ENCODE peak calls at places on chromosomes 7 and 10, in five cellular contexts. T is NCI-H1417; H is gastrocnemius medialis; G is effector memory CD4-positive, alpha-beta T cell; B is lung. I is an unnamed sample.
A peak's percentile ranks its signal among the peaks of the same experiment; 100 is the strongest.

GRCh38 chr7:12032146-12032545 is 178.9 kb upstream of the TMEM106B start:
- DNase-seq in T (no peak), H (no peak), G (no peak), B (no peak), I (no peak)

GRCh38 chr7:150341263-150342118 is at the start of gene RARRES2:
- DNase-seq in T (no peak), H (no peak), G (no peak), B (peak; percentile 49), I (peak; percentile 44)

GRCh38 chr10:69241575-69241974 is 21.4 kb downstream of the HKDC1 start:
- DNase-seq in T (no peak), H (no peak), G (no peak), B (no peak), I (no peak)

GRCh38 chr10:129637010-129637409 is 170.0 kb downstream of the MGMT start:
- DNase-seq in T (no peak), H (no peak), G (no peak), B (no peak), I (no peak)

GRCh38 chr7:150514748-150515222 is at the start of gene GIMAP7:
- DNase-seq in T (no peak), H (no peak), G (peak; percentile 4), B (no peak), I (peak; percentile 36)

GRCh38 chr10:116001266-116001857 is 271.6 kb downstream of the GFRA1 start:
- DNase-seq in T (no peak), H (no peak), G (no peak), B (no peak), I (no peak)

GRCh38 chr10:120953897-120954296 is 102.7 kb downstream of the WDR11 start:
- DNase-seq in T (no peak), H (no peak), G (no peak), B (no peak), I (no peak)

GRCh38 chr10:91636892-91637291 is 4.0 kb upstream of the PPP1R3C start:
- DNase-seq in T (no peak), H (no peak), G (no peak), B (no peak), I (no peak)

GRCh38 chr7:102821994-102822747 is 73.4 kb downstream of the FAM185A start:
- DNase-seq in T (no peak), H (no peak), G (no peak), B (no peak), I (no peak)

GRCh38 chr7:120055300-120055699 is 217.7 kb upstream of the KCND2 start:
- DNase-seq in T (no peak), H (no peak), G (no peak), B (no peak), I (no peak)

GRCh38 chr7:28211006-28211405 is 30.4 kb upstream of the JAZF1 start:
- DNase-seq in T (no peak), H (no peak), G (no peak), B (no peak), I (no peak)

GRCh38 chr7:78420001-78420400 is 621.4 kb downstream of the PHTF2 start:
- DNase-seq in T (no peak), H (no peak), G (no peak), B (no peak), I (no peak)

GRCh38 chr10:3482200-3482993 is 302.6 kb downstream of the KLF6 start:
- DNase-seq in T (peak; percentile 2), H (peak; percentile 43), G (no peak), B (peak; percentile 56), I (peak; percentile 74)

GRCh38 chr7:141076377-141076776 is 2.5 kb downstream of the TMEM178B start:
- DNase-seq in T (peak; percentile 64), H (no peak), G (no peak), B (no peak), I (no peak)

GRCh38 chr10:94183666-94184264 is 179.0 kb downstream of the NOC3L start:
- DNase-seq in T (no peak), H (no peak), G (no peak), B (no peak), I (no peak)

GRCh38 chr7:74480861-74481417 is 27.2 kb downstream of the GTF2IRD1 start:
- DNase-seq in T (no peak), H (no peak), G (no peak), B (peak; percentile 78), I (peak; percentile 31)

GRCh38 chr10:4194231-4194630 is 409.2 kb upstream of the KLF6 start:
- DNase-seq in T (no peak), H (no peak), G (no peak), B (no peak), I (no peak)

GRCh38 chr7:130384841-130385599 is 4.7 kb downstream of the CPA1 start:
- DNase-seq in T (no peak), H (no peak), G (no peak), B (no peak), I (no peak)

GRCh38 chr10:110820321-110820814 is 51.4 kb upstream of the PDCD4 start:
- DNase-seq in T (no peak), H (peak; percentile 76), G (no peak), B (no peak), I (peak; percentile 48)

GRCh38 chr7:157983442-157984137 is 604.0 kb downstream of the PTPRN2 start:
- DNase-seq in T (no peak), H (no peak), G (no peak), B (no peak), I (no peak)

GRCh38 chr10:3148994-3149393 is 23.6 kb downstream of the PITRM1 start:
- DNase-seq in T (no peak), H (no peak), G (no peak), B (no peak), I (no peak)

GRCh38 chr10:73773152-73773879 is 8.5 kb upstream of the CHCHD1 start:
- DNase-seq in T (peak; percentile 16), H (no peak), G (no peak), B (no peak), I (no peak)

GRCh38 chr10:27644307-27644939 is 101.2 kb downstream of the MKX start:
- DNase-seq in T (no peak), H (no peak), G (no peak), B (no peak), I (no peak)

GRCh38 chr10:19848226-19848950 is 32.2 kb downstream of the PLXDC2 start:
- DNase-seq in T (no peak), H (no peak), G (no peak), B (no peak), I (no peak)

GRCh38 chr10:72276421-72277339 is 3.0 kb downstream of the DDIT4 start:
- DNase-seq in T (no peak), H (peak; percentile 53), G (no peak), B (no peak), I (peak; percentile 61)

GRCh38 chr10:118850418-118851061 is 95.8 kb upstream of the CACUL1 start:
- DNase-seq in T (peak; percentile 18), H (no peak), G (no peak), B (peak; percentile 68), I (no peak)

GRCh38 chr7:142581341-142581740 is 167.9 kb upstream of the PRSS1 start:
- DNase-seq in T (no peak), H (no peak), G (no peak), B (no peak), I (no peak)

GRCh38 chr10:128052696-128053095 is 73.5 kb downstream of the MKI67 start:
- DNase-seq in T (no peak), H (no peak), G (no peak), B (no peak), I (no peak)

GRCh38 chr10:124387078-124387874 is 31.4 kb downstream of the OAT start:
- DNase-seq in T (peak; percentile 3), H (no peak), G (no peak), B (no peak), I (no peak)

GRCh38 chr10:132542086-132542775 is 4.6 kb downstream of the INPP5A start:
- DNase-seq in T (no peak), H (no peak), G (no peak), B (no peak), I (no peak)

GRCh38 chr10:96719850-96720421 is 378 bp downstream of the PIK3AP1 start:
- DNase-seq in T (peak; percentile 66), H (no peak), G (no peak), B (peak; percentile 53), I (peak; percentile 73)

GRCh38 chr7:13198036-13198435 is 510.6 kb downstream of the ARL4A start:
- DNase-seq in T (no peak), H (no peak), G (no peak), B (no peak), I (no peak)

GRCh38 chr7:12943781-12944180 is 256.3 kb downstream of the ARL4A start:
- DNase-seq in T (no peak), H (no peak), G (no peak), B (no peak), I (no peak)